ENCODE peak calls at places on chromosomes 5 and 9, in nine cellular contexts. X, C, M, O, L, K, S, E and B are unnamed samples.

GRCh38 chr9:136771907-136772306 is 7.6 kb upstream of the LCN15 start:
- DNase-seq in X (no peak), L (no peak), M (no peak), S (no peak), E (no peak), C (no peak), O (no peak), K (no peak), B (no peak)

GRCh38 chr5:142960309-142960696 is 190.1 kb downstream of the ARHGAP26 start:
- DNase-seq in S (peak), X (no peak), L (peak), O (no peak), C (peak), K (no peak), M (peak), E (no peak), B (no peak)

GRCh38 chr9:132181796-132182521 is 20.1 kb downstream of the NTNG2 start:
- DNase-seq in E (peak), M (no peak), O (peak), C (no peak), X (peak), L (no peak), K (no peak), S (no peak), B (peak)

GRCh38 chr5:38423536-38424178 is 132.8 kb downstream of the LIFR start:
- DNase-seq in X (no peak), E (no peak), C (no peak), K (no peak), M (no peak), L (no peak), O (no peak), S (no peak), B (no peak)

GRCh38 chr5:18433336-18433735 is 799.1 kb downstream of the TAF11L14 start:
- DNase-seq in S (no peak), L (no peak), C (no peak), X (no peak), K (no peak), M (no peak), E (no peak), O (no peak), B (no peak)

GRCh38 chr5:176631383-176631970 is 1.0 kb downstream of the EIF4E1B start:
- DNase-seq in L (no peak), S (no peak), E (no peak), C (no peak), M (no peak), O (no peak), K (no peak), X (no peak), B (no peak)

GRCh38 chr5:61881821-61882220 is 424.2 kb upstream of the KIF2A start:
- DNase-seq in X (no peak), M (peak), L (peak), O (peak), C (peak), S (peak), K (peak), E (no peak), B (no peak)

GRCh38 chr5:138282918-138283742 is 8.7 kb upstream of the GFRA3 start:
- DNase-seq in E (peak), S (peak), K (peak), C (peak), X (peak), L (peak), O (peak), M (peak), B (peak)

GRCh38 chr5:77312411-77312810 is 101.9 kb downstream of the PDE8B start:
- DNase-seq in L (peak), X (no peak), O (no peak), E (peak), S (peak), K (no peak), M (peak), C (peak), B (no peak)

GRCh38 chr5:134948929-134949328 is 18.8 kb upstream of the CATSPER3 start:
- DNase-seq in O (no peak), K (peak), C (peak), L (no peak), M (peak), E (no peak), X (peak), S (peak), B (no peak)

GRCh38 chr5:111998871-111999270 is 241.9 kb upstream of the NREP start:
- DNase-seq in L (no peak), S (peak), X (no peak), C (no peak), M (peak), K (no peak), E (no peak), O (no peak), B (no peak)

GRCh38 chr9:32260481-32260880 is 124.0 kb upstream of the ACO1 start:
- DNase-seq in L (no peak), E (no peak), K (no peak), S (no peak), C (no peak), O (no peak), X (no peak), M (no peak), B (no peak)

GRCh38 chr5:157076558-157076957 is 17.6 kb upstream of the HAVCR1 start:
- DNase-seq in S (peak), M (peak), C (peak), E (no peak), X (no peak), O (no peak), K (peak), L (peak), B (peak)

GRCh38 chr5:137216976-137217598 is 282.0 kb downstream of the SPOCK1 start:
- DNase-seq in E (no peak), S (no peak), M (no peak), K (no peak), O (no peak), L (no peak), X (no peak), C (no peak), B (no peak)

GRCh38 chr5:117953272-117953671 is 1035.1 kb downstream of the DTWD2 start:
- DNase-seq in E (no peak), X (no peak), O (no peak), C (no peak), M (no peak), S (no peak), K (no peak), L (no peak), B (no peak)

GRCh38 chr9:110058304-110058953 is 149.5 kb downstream of the C9orf152 start:
- DNase-seq in S (peak), O (no peak), M (peak), X (peak), K (no peak), L (no peak), E (peak), C (peak), B (peak)

DNA sequence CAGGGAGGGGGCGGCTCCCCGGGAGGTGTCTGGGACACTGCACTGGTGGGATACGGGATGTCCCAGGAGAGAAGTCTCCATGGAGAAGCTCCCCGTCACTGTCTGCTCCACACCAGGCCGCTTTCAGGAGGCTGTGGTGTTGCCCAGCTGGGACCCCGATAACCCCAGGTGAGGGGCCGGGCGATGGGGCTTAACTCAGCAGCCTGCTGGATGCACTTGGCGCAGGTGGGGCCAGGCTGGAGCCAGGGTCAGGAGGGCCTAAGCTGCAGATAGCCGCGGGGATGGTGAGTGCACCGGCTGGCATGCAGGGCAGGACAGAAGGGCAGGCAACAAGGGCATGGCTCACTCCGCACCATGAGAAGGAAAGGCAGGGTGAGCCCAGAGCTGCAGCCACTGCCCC is 377.5 kb upstream of the IRX1 start:
- DNase-seq in M (no peak), E (no peak), O (no peak), X (no peak), S (no peak), C (no peak), K (no peak), L (no peak), B (no peak)
- TF ChIP-seq CTCF in M (no peak), E (no peak), O (no peak), X (no peak), S (no peak), C (no peak), K (no peak), L (no peak), B (no peak)

DNA sequence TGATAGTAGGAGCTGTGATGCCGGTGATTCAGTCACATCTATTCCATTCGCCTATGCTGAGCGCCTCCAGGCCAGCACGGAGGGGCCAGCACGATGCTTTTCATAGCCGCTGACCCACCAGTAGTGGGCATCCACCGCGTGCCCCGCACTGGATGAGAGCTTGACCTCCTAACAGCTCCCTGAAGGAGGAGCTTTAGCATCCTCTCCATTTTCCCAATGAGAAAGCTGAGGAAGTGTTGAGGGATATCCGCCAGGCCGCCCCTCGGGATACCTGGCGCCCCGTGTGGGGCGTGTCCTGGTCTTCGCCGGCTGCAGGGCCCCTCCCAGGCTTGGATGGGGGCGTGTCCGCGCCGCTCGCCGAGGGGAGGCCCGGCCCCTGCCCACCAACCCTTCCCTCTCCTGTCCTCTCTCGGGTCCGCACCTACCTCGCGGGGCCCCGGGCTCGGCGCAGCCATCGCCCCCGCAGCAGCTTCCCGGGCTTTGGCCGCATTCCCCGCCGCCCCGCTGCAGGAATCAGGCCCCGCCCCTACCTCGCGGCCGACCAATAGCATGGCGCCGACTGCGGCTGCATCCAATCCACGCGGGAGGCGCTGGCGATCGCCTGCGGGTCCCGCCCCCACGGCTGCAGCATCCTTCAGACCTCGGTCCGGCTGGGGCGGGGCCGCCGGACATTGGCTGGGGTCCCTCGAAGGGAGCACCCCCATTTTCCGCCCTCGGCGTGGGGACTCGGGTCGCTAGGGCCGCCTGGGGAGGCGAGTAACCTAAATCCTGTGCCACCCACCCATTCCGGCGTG is at the start of gene PIP5KL1:
- DNase-seq in E (peak), K (no peak), S (peak), O (peak), M (peak), C (peak), L (no peak), X (peak), B (peak)
- TF ChIP-seq CTCF in E (no peak), K (peak), S (no peak), O (no peak), M (peak), C (peak), L (peak), X (peak), B (no peak)

DNA sequence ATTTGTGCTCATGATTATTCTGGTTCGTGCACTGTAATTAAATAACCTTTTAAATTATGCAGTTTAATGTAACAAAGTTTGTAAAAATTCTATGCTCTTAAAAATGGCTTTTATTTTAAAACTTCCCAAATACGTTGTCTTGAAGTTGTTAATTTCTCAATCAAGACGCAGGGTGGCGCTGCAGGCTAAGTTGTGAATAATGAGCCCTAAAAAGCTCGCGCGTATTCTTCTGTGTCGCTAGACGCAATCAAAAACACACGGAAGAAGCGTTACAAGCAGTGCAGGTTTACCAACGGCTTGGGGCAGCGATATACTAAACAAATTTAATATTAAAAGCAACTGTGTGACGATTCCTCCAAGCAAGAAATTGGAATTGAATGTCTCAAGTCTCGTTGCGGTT is at the start of gene PCDHB4:
- DNase-seq in M (no peak), L (no peak), C (peak), K (no peak), E (no peak), S (peak), X (peak), O (no peak), B (peak)
- TF ChIP-seq CTCF in M (no peak), L (peak), C (peak), K (no peak), E (no peak), S (peak), X (peak), O (peak), B (peak)

DNA sequence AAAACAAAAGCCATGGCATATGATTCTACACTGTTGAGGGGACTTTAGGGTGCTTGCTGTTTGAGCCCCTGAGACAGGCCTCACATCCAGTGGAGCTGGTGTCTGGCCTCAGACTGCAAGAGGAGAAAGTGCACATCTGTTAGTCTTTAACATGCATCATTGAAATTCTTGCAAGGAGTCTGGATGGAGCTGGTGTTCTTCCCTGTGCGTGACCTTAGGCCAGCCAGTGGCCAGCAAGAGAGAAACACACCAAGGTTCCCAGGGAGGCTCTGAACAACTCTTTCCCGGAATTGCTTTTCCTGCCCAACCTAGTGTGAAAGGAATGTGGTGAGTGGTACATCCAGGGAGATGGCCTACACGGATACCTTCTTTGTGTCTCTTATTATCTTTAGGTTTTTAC is 282.8 kb upstream of the TNC start:
- DNase-seq in O (no peak), K (peak), C (peak), E (no peak), L (peak), S (no peak), X (no peak), M (peak), B (no peak)
- TF ChIP-seq CTCF in O (no peak), K (no peak), C (no peak), E (no peak), L (no peak), S (no peak), X (no peak), M (no peak), B (no peak)